ENCODE peak calls at places on chromosome 13, in six cellular contexts. D is Calu3; U is T-helper 2 cell; G is AG09319; S is lung microvascular endothelial cell; B is activated naive CD4-positive, alpha-beta T cell treated with Interleukin-2 at 50 U/mL for 16 hours. Y is an unnamed sample.

GRCh38 chr13:111322001-111322915 is 1.8 kb downstream of the TEX29 start:
- DNase-seq in D (no peak), U (no peak), G (no peak), S (no peak), B (no peak), Y (no peak)

GRCh38 chr13:44561352-44561751 is 14.8 kb downstream of the TSC22D1 start:
- DNase-seq in D (no peak), U (no peak), G (no peak), S (no peak), B (no peak), Y (no peak)

GRCh38 chr13:38398810-38399493 is 49.3 kb downstream of the UFM1 start:
- DNase-seq in D (no peak), U (no peak), G (peak), S (no peak), B (no peak), Y (no peak)

GRCh38 chr13:99007414-99007986 is 29.6 kb upstream of the DOCK9 start:
- DNase-seq in D (no peak), U (no peak), G (no peak), S (no peak), B (no peak), Y (no peak)

GRCh38 chr13:99995503-99996176 is 14.1 kb downstream of the ZIC2 start:
- DNase-seq in D (no peak), U (no peak), G (no peak), S (peak), B (no peak), Y (no peak)

GRCh38 chr13:25872871-25873607 is 178.8 kb downstream of the SHISA2 start:
- DNase-seq in D (no peak), U (no peak), G (no peak), S (no peak), B (no peak), Y (no peak)

GRCh38 chr13:33799950-33800592 is 17.9 kb upstream of the RFC3 start:
- DNase-seq in D (no peak), U (no peak), G (no peak), S (peak), B (no peak), Y (no peak)

GRCh38 chr13:80755925-80756324 is 415.0 kb upstream of the SPRY2 start:
- DNase-seq in D (no peak), U (no peak), G (no peak), S (no peak), B (no peak), Y (no peak)

GRCh38 chr13:97441414-97441813 is 7.4 kb downstream of the RAP2A start:
- DNase-seq in D (no peak), U (no peak), G (no peak), S (no peak), B (no peak), Y (no peak)

GRCh38 chr13:108020027-108020426 is 195.3 kb downstream of the LIG4 start:
- DNase-seq in D (peak), U (no peak), G (no peak), S (no peak), B (no peak), Y (no peak)

GRCh38 chr13:67986234-67986633 is 756.1 kb upstream of the PCDH9 start:
- DNase-seq in D (no peak), U (no peak), G (no peak), S (no peak), B (no peak), Y (no peak)

GRCh38 chr13:89923731-89924130 is 1423.8 kb upstream of the MIR17HG start:
- DNase-seq in D (no peak), U (no peak), G (no peak), S (no peak), B (no peak), Y (no peak)

GRCh38 chr13:104315606-104316005 is 1249.4 kb upstream of the SLC10A2 start:
- DNase-seq in D (no peak), U (no peak), G (no peak), S (no peak), B (no peak), Y (no peak)

GRCh38 chr13:79492313-79492798 is 11.4 kb downstream of the NDFIP2 start:
- DNase-seq in D (no peak), U (no peak), G (no peak), S (no peak), B (no peak), Y (no peak)

GRCh38 chr13:36758345-36758744 is 60.7 kb upstream of the RFXAP start:
- DNase-seq in D (peak), U (no peak), G (no peak), S (no peak), B (no peak), Y (no peak)

GRCh38 chr13:106499905-106500304 is 35.6 kb downstream of the EFNB2 start:
- DNase-seq in D (no peak), U (no peak), G (no peak), S (no peak), B (no peak), Y (no peak)

GRCh38 chr13:38849316-38849715 is 141.3 kb downstream of the STOML3 start:
- DNase-seq in D (no peak), U (no peak), G (no peak), S (no peak), B (no peak), Y (no peak)

GRCh38 chr13:29566206-29566605 is 29.3 kb downstream of the SLC7A1 start:
- DNase-seq in D (no peak), U (no peak), G (no peak), S (no peak), B (no peak), Y (no peak)

GRCh38 chr13:39306639-39307589 is 268.7 kb downstream of the NHLRC3 start:
- DNase-seq in D (no peak), U (no peak), G (no peak), S (no peak), B (peak), Y (no peak)

GRCh38 chr13:25581351-25581750 is 209.6 kb downstream of the ATP8A2 start:
- DNase-seq in D (no peak), U (no peak), G (no peak), S (no peak), B (no peak), Y (no peak)

GRCh38 chr13:109836629-109837607 is 50.5 kb upstream of the IRS2 start:
- DNase-seq in D (peak), U (no peak), G (no peak), S (no peak), B (no peak), Y (no peak)

GRCh38 chr13:103140001-103140671 is 73.9 kb upstream of the SLC10A2 start:
- DNase-seq in D (peak), U (no peak), G (no peak), S (no peak), B (no peak), Y (no peak)

GRCh38 chr13:101490400-101491015 is 38.0 kb downstream of the ITGBL1 start:
- DNase-seq in D (no peak), U (no peak), G (no peak), S (peak), B (no peak), Y (no peak)

GRCh38 chr13:28161370-28161769 is 23.0 kb downstream of the PAN3 start:
- DNase-seq in D (no peak), U (no peak), G (no peak), S (no peak), B (no peak), Y (no peak)

GRCh38 chr13:27007166-27007565 is 164.4 kb downstream of the USP12 start:
- DNase-seq in D (no peak), U (no peak), G (no peak), S (no peak), B (no peak), Y (peak)

GRCh38 chr13:85693889-85694511 is 105.2 kb downstream of the SLITRK6 start:
- DNase-seq in D (no peak), U (no peak), G (no peak), S (no peak), B (no peak), Y (no peak)